ENCODE peak calls at places on chromosomes 16 and 17, in seven cellular contexts. Z is DND-41, Q is brain microvascular endothelial cell, J is thoracic aorta, O is sigmoid colon, G is GM23338, F is astrocyte of the spinal cord. S is an unnamed sample.

GRCh38 chr17:40980594-40980993 is 3.5 kb downstream of the KRT40 start:
- DNase-seq in Z (no peak), F (peak; percentile 15), J (no peak), G (no peak), Q (no peak), O (no peak), S (peak; percentile 1)

GRCh38 chr17:65487161-65487560 is 74.3 kb downstream of the AXIN2 start:
- DNase-seq in O (peak; percentile 26), J (no peak), Z (peak; percentile 17), G (no peak), F (no peak), Q (no peak), S (no peak)

GRCh38 chr16:4839942-4840341 is 7.1 kb downstream of the GLYR1 start:
- DNase-seq in Z (no peak), Q (no peak), G (peak; percentile 8), J (no peak), O (no peak), F (no peak), S (no peak)

GRCh38 chr16:63361032-63361624 is 1324.9 kb upstream of the CDH8 start:
- DNase-seq in Q (peak; percentile 57), F (peak; percentile 67), J (no peak), G (peak; percentile 75), O (no peak), Z (peak; percentile 25), S (peak; percentile 78)

GRCh38 chr16:75079346-75079926 is 37.1 kb downstream of the LDHD start:
- DNase-seq in F (no peak), O (no peak), G (no peak), J (no peak), Z (no peak), Q (peak; percentile 31), S (no peak)

GRCh38 chr17:43579570-43580140 is 33.5 kb upstream of the ETV4 start:
- DNase-seq in J (no peak), F (peak; percentile 65), Z (no peak), Q (peak; percentile 66), G (no peak), O (no peak), S (peak; percentile 80)

GRCh38 chr16:24178496-24178895 is 77.6 kb upstream of the CACNG3 start:
- DNase-seq in F (no peak), G (peak; percentile 66), Z (peak; percentile 44), O (no peak), Q (no peak), J (no peak), S (no peak)

GRCh38 chr17:44363613-44364159 is at the start of gene FAM171A2:
- DNase-seq in O (no peak), G (peak; percentile 85), Z (peak; percentile 79), F (peak; percentile 24), J (no peak), Q (no peak), S (peak; percentile 57)

GRCh38 chr16:84117482-84117843 is 721 bp upstream of the MBTPS1 start:
- DNase-seq in G (peak; percentile 62), J (no peak), Q (peak; percentile 23), Z (peak; percentile 52), F (peak; percentile 52), O (no peak), S (peak; percentile 49)

GRCh38 chr16:13390986-13391305 is 489.5 kb downstream of the SHISA9 start:
- DNase-seq in J (no peak), G (no peak), F (no peak), Q (no peak), Z (no peak), O (no peak), S (no peak)
- TF ChIP-seq CTCF in J (no peak), G (no peak), F (no peak), Q (no peak), Z (no peak), O (no peak), S (no peak)

GRCh38 chr17:76268015-76268749 is 3.0 kb downstream of the UBALD2 start:
- DNase-seq in F (peak; percentile 67), G (peak; percentile 56), Q (peak; percentile 71), O (peak; percentile 93), J (no peak), Z (peak; percentile 56), S (peak; percentile 90)
- H3K4me3 ChIP-seq in F (no peak overlapping the region), G (peak overlapping the region; percentile 28), Q (peak overlapping the region; percentile 15), O (no peak overlapping the region), J (peak overlapping the region; percentile 26), Z (no peak overlapping the region), S (peak overlapping the region; percentile 18)

GRCh38 chr17:10616502-10617119 is 40.5 kb downstream of the MYH3 start:
- DNase-seq in G (peak; percentile 96), Z (peak; percentile 80), J (peak; percentile 32), O (peak; percentile 85), Q (peak; percentile 80), F (peak; percentile 61), S (peak; percentile 83)
- TF ChIP-seq CTCF in G (peak; percentile 99), Z (peak; percentile 98), J (peak; percentile 96), O (peak; percentile 80), Q (peak; percentile 100), F (peak; percentile 100), S (peak; percentile 100)

DNA sequence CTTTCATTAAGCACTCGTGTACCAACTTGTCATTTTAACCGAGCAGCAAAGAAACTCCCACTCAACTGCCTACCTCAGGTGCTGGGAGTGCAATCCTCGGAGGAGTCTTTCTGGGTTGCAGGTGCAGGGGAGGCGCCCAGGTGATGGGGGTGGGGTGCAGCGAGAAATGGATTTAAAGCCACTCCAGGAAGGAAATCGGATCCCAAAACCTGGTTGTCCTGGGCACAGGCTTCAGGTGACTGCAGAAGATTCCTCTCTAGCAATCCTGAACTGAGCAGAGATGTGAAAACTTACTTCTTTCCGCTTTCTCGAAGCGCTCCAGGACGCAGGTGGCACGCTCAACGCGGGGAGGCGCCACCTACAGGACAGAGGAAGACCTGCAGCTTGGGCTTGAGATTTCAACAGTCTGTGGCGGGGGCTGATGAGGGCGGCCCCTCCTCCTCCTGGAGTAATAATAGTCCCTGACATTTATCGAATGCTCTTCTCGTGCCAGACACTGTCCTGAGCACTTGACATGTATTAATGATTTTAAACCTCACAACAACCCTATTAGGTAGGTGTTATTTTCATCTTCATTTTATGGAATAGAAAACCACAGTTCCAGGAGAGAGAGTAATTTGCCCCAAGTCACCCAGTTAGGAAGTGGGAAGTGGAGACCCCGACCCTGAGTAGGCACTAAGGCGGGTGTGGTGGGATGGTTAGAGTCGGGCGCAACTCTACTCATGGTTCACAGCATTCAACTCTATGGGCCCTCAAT is 27.2 kb upstream of the SKAP1 start:
- DNase-seq in F (peak; percentile 53), J (no peak), Q (peak; percentile 17), Z (peak; percentile 30), G (peak; percentile 86), O (peak; percentile 76), S (peak; percentile 64)
- H3K4me3 ChIP-seq in F (no peak overlapping the region), J (no peak overlapping the region), Q (no peak overlapping the region), Z (no peak overlapping the region), G (peak overlapping the region; percentile 53), O (no peak overlapping the region), S (no peak overlapping the region)

S was measured in fibroblast of pulmonary artery.